ENCODE peak calls at places on chromosomes 3 and 15, in nine cellular contexts. O, T, V, S, E, Q, Y, L and U are unnamed samples.

GRCh38 chr3:132164469-132165092 is 129.8 kb upstream of the CPNE4 start:
- ATAC-seq in S (no peak), Q (no peak), T (no peak), Y (no peak), O (no peak), E (no peak), L (peak), V (no peak), U (peak)

GRCh38 chr3:33061782-33062181 is 35.2 kb downstream of the GLB1 start:
- ATAC-seq in L (no peak), V (peak), O (peak), Q (no peak), T (no peak), S (no peak), E (no peak), Y (no peak), U (peak)

GRCh38 chr3:175240928-175241327 is 381.8 kb downstream of the NAALADL2 start:
- ATAC-seq in O (no peak), S (no peak), E (no peak), L (no peak), Y (no peak), T (no peak), V (no peak), Q (no peak), U (no peak)

GRCh38 chr3:132124096-132124495 is 89.3 kb upstream of the CPNE4 start:
- ATAC-seq in Y (no peak), O (no peak), E (no peak), T (no peak), Q (no peak), V (no peak), S (no peak), L (no peak), U (no peak)

GRCh38 chr3:58441514-58442450 is 8.2 kb upstream of the PDHB start:
- ATAC-seq in Q (no peak), L (no peak), T (no peak), Y (no peak), E (no peak), V (no peak), O (no peak), S (no peak), U (no peak)

GRCh38 chr3:10548997-10549396 is 43.6 kb upstream of the ATP2B2 start:
- ATAC-seq in L (no peak), Q (no peak), V (peak), S (no peak), T (no peak), E (no peak), O (no peak), Y (no peak), U (peak)

GRCh38 chr15:58518626-58519025 is 86.8 kb downstream of the LIPC start:
- ATAC-seq in O (no peak), V (no peak), Q (no peak), Y (no peak), S (no peak), T (no peak), L (no peak), E (no peak), U (no peak)

GRCh38 chr3:71786551-71786950 is 1.6 kb upstream of the PROK2 start:
- ATAC-seq in Y (no peak), E (no peak), L (no peak), Q (no peak), S (no peak), O (no peak), V (no peak), T (no peak), U (no peak)

GRCh38 chr15:79315623-79316328 is 4.9 kb downstream of the TMED3 start:
- ATAC-seq in E (no peak), O (no peak), S (peak), T (no peak), L (no peak), Q (no peak), V (no peak), Y (no peak), U (no peak)

GRCh38 chr15:93167291-93167690 is 78.3 kb upstream of the RGMA start:
- ATAC-seq in E (no peak), S (no peak), V (no peak), Q (no peak), L (no peak), Y (no peak), T (no peak), O (no peak), U (no peak)

GRCh38 chr3:55698826-55699225 is 211.7 kb upstream of the WNT5A start:
- ATAC-seq in Q (no peak), O (no peak), Y (no peak), T (no peak), S (no peak), E (no peak), L (no peak), V (no peak), U (no peak)

GRCh38 chr15:58212909-58213526 is 74.8 kb downstream of the AQP9 start:
- ATAC-seq in V (peak), Q (peak), S (peak), O (peak), Y (peak), L (peak), E (peak), T (no peak), U (peak)

GRCh38 chr3:43155016-43155415 is 49.1 kb upstream of the POMGNT2 start:
- ATAC-seq in Y (no peak), S (no peak), E (no peak), T (no peak), Q (no peak), V (no peak), L (no peak), O (no peak), U (no peak)

GRCh38 chr3:64539451-64540196 is 148.2 kb downstream of the ADAMTS9 start:
- ATAC-seq in V (no peak), S (peak), Y (peak), T (no peak), Q (no peak), E (no peak), O (peak), L (no peak), U (no peak)

GRCh38 chr15:80265021-80265420 is 13.0 kb upstream of the CTXND1 start:
- ATAC-seq in T (no peak), E (no peak), L (no peak), Q (no peak), Y (no peak), S (no peak), V (peak), O (no peak), U (no peak)

GRCh38 chr3:125289429-125289828 is 76.9 kb upstream of the SLC12A8 start:
- ATAC-seq in L (no peak), S (no peak), Q (no peak), O (no peak), T (no peak), V (no peak), E (no peak), Y (no peak), U (no peak)

GRCh38 chr3:48511551-48511950 is 7.6 kb upstream of the SHISA5 start:
- ATAC-seq in O (no peak), Y (no peak), V (no peak), T (no peak), S (no peak), Q (no peak), E (no peak), L (no peak), U (no peak)

GRCh38 chr3:127761101-127761802 is 61.1 kb downstream of the MGLL start:
- ATAC-seq in E (peak), O (peak), S (peak), T (peak), L (peak), V (no peak), Q (no peak), Y (peak), U (no peak)

GRCh38 chr3:59444293-59444671 is 394.5 kb upstream of the CFAP20DC start:
- ATAC-seq in E (no peak), Y (no peak), L (no peak), T (no peak), V (no peak), O (no peak), Q (peak), S (no peak), U (no peak)

GRCh38 chr15:70045045-70045444 is 52.7 kb downstream of the TLE3 start:
- ATAC-seq in S (no peak), Y (no peak), Q (no peak), L (no peak), T (no peak), V (no peak), O (no peak), E (no peak), U (peak)

GRCh38 chr3:121918779-121919483 is 24.7 kb downstream of the SLC15A2 start:
- ATAC-seq in E (no peak), T (no peak), Y (no peak), L (no peak), S (no peak), O (no peak), Q (no peak), V (peak), U (peak)